ENCODE peak calls at places on chromosomes 6 and 20, in five cellular contexts. M is breast epithelium, R is lower leg skin, Z is esophagus squamous epithelium, J is astrocyte. C is an unnamed sample.

GRCh38 chr6:121823437-121823851 is 388.0 kb downstream of the GJA1 start:
- DNase-seq in M (no peak), R (no peak), Z (no peak), J (peak; percentile 87), C (no peak)

GRCh38 chr20:58645277-58645968 is 5.7 kb upstream of the STX16 start:
- DNase-seq in M (peak; percentile 76), R (no peak), Z (no peak), J (peak; percentile 90), C (no peak)

GRCh38 chr6:4585682-4586468 is 190.3 kb upstream of the CDYL start:
- DNase-seq in M (no peak), R (no peak), Z (no peak), J (no peak), C (no peak)

GRCh38 chr6:28693751-28694443 is 168.2 kb downstream of the GPX5 start:
- DNase-seq in M (no peak), R (no peak), Z (no peak), J (no peak), C (no peak)

GRCh38 chr6:16318538-16318937 is 80.2 kb downstream of the GMPR start:
- DNase-seq in M (no peak), R (peak; percentile 47), Z (no peak), J (peak; percentile 94), C (no peak)

GRCh38 chr6:52328303-52328662 is 33.7 kb upstream of the PAQR8 start:
- DNase-seq in M (no peak), R (no peak), Z (no peak), J (no peak), C (no peak)

GRCh38 chr20:40547492-40548129 is 141.4 kb downstream of the MAFB start:
- DNase-seq in M (no peak), R (no peak), Z (no peak), J (no peak), C (no peak)

GRCh38 chr6:149405823-149406765 is 6.0 kb downstream of the SUMO4 start:
- DNase-seq in M (no peak), R (no peak), Z (no peak), J (no peak), C (no peak)

GRCh38 chr6:64012351-64013060 is 376.9 kb downstream of the PHF3 start:
- DNase-seq in M (no peak), R (no peak), Z (no peak), J (peak; percentile 1), C (peak; percentile 28)

GRCh38 chr6:131749023-131749422 is 38.2 kb upstream of the CTAGE9 start:
- DNase-seq in M (no peak), R (no peak), Z (no peak), J (no peak), C (no peak)

GRCh38 chr20:61802721-61803311 is 262.9 kb downstream of the TAF4 start:
- DNase-seq in M (no peak), R (no peak), Z (no peak), J (no peak), C (no peak)

GRCh38 chr6:85452441-85452881 is 2.6 kb downstream of the NT5E start:
- DNase-seq in M (no peak), R (no peak), Z (no peak), J (peak; percentile 71), C (no peak)

GRCh38 chr20:47019106-47019824 is 124.6 kb downstream of the EYA2 start:
- DNase-seq in M (no peak), R (no peak), Z (no peak), J (peak; percentile 39), C (no peak)

GRCh38 chr6:124674042-124674441 is 288.2 kb upstream of the RNF217 start:
- DNase-seq in M (no peak), R (no peak), Z (no peak), J (no peak), C (no peak)

GRCh38 chr6:235763-236360 is 56.4 kb upstream of the DUSP22 start:
- DNase-seq in M (no peak), R (no peak), Z (no peak), J (peak; percentile 35), C (no peak)

GRCh38 chr6:13156381-13156780 is 172.0 kb downstream of the TBC1D7 start:
- DNase-seq in M (no peak), R (no peak), Z (no peak), J (peak; percentile 79), C (no peak)

GRCh38 chr20:57249073-57249472 is 17.4 kb downstream of the BMP7 start:
- DNase-seq in M (no peak), R (no peak), Z (no peak), J (no peak), C (no peak)

GRCh38 chr6:82419088-82419720 is 55.6 kb downstream of the TPBG start:
- DNase-seq in M (no peak), R (no peak), Z (no peak), J (no peak), C (no peak)

GRCh38 chr6:159833556-159833955 is 33.5 kb downstream of the PNLDC1 start:
- DNase-seq in M (no peak), R (no peak), Z (no peak), J (no peak), C (no peak)

GRCh38 chr6:155400022-155400965 is 55.3 kb downstream of the NOX3 start:
- DNase-seq in M (no peak), R (no peak), Z (no peak), J (peak; percentile 18), C (no peak)

GRCh38 chr6:116568111-116568510 is 3.2 kb upstream of the RWDD1 start:
- DNase-seq in M (no peak), R (no peak), Z (no peak), J (no peak), C (no peak)

GRCh38 chr6:116568851-116569755 is 2.2 kb upstream of the RWDD1 start:
- DNase-seq in M (no peak), R (no peak), Z (no peak), J (no peak), C (no peak)

GRCh38 chr6:116571683-116572000 is 338 bp downstream of the RWDD1 start:
- DNase-seq in M (no peak), R (no peak), Z (no peak), J (no peak), C (no peak)

GRCh38 chr6:116572162-116572561 is 858 bp downstream of the RWDD1 start:
- DNase-seq in M (no peak), R (no peak), Z (no peak), J (peak; percentile 23), C (no peak)

GRCh38 chr6:116570856-116571682 is at the start of gene RWDD1:
- DNase-seq in M (peak; percentile 97), R (peak; percentile 97), Z (peak; percentile 96), J (peak; percentile 100), C (peak; percentile 96)
- TF ChIP-seq CTCF in M (no peak), R (no peak), Z (peak; percentile 22), J (no peak), C (no peak)

DNA sequence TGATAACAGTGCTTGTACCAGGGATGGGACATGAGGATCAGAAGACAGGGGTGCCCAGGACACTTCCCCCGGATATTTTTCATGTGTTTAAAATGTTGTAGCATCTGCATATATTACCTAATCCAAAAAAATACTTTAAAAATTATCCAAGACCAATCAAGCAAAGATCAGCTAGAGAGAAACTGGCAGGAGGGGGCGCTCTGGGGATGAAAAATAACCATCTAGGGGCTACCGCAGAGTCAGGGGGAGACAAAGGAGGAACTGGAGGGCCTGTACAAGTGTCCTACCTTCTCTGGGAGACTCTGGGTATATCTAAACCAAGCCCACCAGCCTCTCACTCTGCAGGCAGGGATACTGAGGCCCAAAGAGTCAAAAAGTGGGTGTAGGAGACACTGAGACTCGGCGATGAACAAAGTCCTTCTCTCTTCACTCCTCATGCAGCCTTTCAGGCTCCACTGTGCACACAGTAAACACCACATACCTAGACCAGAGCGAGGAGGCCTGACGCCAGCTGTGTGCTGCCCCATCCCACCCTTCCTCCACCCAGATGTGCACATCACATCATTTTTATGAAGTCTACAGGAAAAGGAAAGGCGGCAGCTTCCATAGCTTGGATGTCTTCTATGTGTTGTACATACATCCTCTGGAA is 9.8 kb downstream of the RIMS4 start:
- DNase-seq in M (no peak), R (no peak), Z (no peak), J (no peak), C (peak; percentile 29)
- TF ChIP-seq CTCF in M (no peak), R (no peak), Z (no peak), J (no peak), C (no peak)

GRCh38 chr6:158072083-158072721 is 90.5 kb downstream of the SYNJ2 start:
- DNase-seq in M (no peak), R (peak; percentile 55), Z (no peak), J (peak; percentile 44), C (peak; percentile 63)
- TF ChIP-seq CTCF in M (peak; percentile 84), R (no peak), Z (peak; percentile 83), J (peak; percentile 92), C (peak; percentile 90)

DNA sequence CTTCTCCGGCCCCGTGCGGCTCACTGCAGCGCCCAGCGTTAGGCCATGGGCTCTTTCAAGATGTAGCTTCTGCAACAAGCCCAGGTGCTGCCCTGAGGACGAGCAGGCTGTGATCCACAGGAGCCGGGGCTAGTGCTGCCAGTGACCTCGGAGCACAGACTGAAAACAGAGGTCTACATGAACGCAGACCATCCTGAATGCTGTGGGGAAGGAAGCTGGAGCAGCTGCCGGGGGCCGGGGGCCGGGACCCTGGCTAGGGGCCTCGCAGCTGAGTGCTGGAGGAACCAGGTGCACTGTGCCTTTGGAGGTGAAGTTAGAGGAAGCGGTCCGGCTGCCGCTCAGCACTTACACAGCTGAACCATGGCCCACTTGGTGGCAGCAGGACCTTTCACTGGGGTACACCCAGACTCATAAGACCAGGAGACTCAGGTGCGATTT is 58.9 kb upstream of the MPC1 start:
- DNase-seq in M (no peak), R (no peak), Z (no peak), J (no peak), C (no peak)
- TF ChIP-seq CTCF in M (no peak), R (no peak), Z (no peak), J (no peak), C (no peak)

DNA sequence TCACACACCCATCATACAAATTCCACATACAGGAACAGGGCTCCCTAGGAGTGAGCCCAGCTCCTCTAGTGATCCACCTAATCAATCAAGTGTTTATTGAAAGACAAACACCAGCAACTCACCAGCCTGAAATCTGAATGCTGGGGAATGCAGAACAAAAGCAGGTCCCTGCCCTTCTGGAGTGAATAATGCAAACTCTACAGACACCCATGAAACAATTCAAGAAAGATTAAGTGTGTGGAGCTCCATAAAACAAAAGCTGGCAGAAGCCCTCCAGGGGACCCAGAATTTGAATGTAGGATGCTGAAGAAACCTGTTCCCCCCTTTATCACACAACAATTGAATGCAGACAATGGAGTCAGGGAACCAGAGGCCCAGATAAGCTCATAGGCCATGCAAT is 396.6 kb upstream of the JARID2 start:
- DNase-seq in M (no peak), R (no peak), Z (no peak), J (no peak), C (no peak)
- TF ChIP-seq CTCF in M (no peak), R (no peak), Z (no peak), J (no peak), C (no peak)

DNA sequence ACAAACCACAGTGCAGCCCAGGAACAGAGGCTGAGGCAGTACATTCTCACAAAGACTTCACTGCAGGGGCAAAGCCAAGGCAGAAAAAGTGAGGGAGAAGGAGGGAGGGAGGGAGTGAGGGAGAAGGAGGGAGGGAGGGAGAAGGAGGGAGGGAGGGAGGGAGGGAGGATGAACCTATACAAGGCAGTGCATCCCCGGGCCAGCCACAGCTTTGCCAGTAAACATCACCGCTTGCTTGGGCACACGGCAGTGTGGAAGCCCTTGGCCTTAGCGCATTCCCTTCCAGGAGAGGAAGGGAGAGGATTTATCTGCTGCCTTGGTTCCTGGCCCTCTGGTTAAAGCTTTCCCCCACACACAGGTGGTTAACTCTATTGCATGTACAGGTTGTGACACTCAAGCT is 234.0 kb downstream of the PTPRT start:
- DNase-seq in M (no peak), R (no peak), Z (no peak), J (no peak), C (no peak)
- TF ChIP-seq CTCF in M (no peak), R (no peak), Z (no peak), J (no peak), C (no peak)

C was measured in neural crest cell.